ENCODE peak calls at places on chromosomes 11 and 22, in six cellular contexts. G is GM12878, S is H1, X is stomach, I is upper lobe of left lung, C is tibial nerve. U is an unnamed sample.

GRCh38 chr11:1237128-1237580 is 14.3 kb downstream of the MUC5B start:
- DNase-seq in X (peak; percentile 61), S (peak; percentile 26), C (no peak), I (no peak), G (no peak), U (no peak)

GRCh38 chr11:122253541-122254317 is 137.7 kb upstream of the BLID start:
- DNase-seq in G (no peak), C (no peak), I (no peak), X (no peak), S (no peak), U (no peak)

GRCh38 chr22:44365196-44365802 is 52.5 kb upstream of the SHISAL1 start:
- DNase-seq in X (no peak), I (no peak), G (no peak), S (no peak), C (no peak), U (no peak)

GRCh38 chr11:83521647-83522596 is 235.8 kb upstream of the CCDC90B start:
- DNase-seq in S (no peak), G (no peak), C (no peak), X (no peak), I (no peak), U (no peak)

GRCh38 chr11:63915961-63916836 is 765 bp downstream of the RCOR2 start:
- DNase-seq in S (peak; percentile 99), C (no peak), I (no peak), G (no peak), X (peak; percentile 37), U (no peak)

GRCh38 chr11:12251651-12252560 is 125.5 kb upstream of the PARVA start:
- DNase-seq in G (no peak), C (no peak), S (no peak), I (no peak), X (no peak), U (no peak)

GRCh38 chr11:66768088-66768521 is 39.1 kb upstream of the SPTBN2 start:
- DNase-seq in S (no peak), I (no peak), X (no peak), G (no peak), C (no peak), U (no peak)

GRCh38 chr22:35380537-35381423 is at the start of gene HMOX1:
- DNase-seq in G (no peak), X (peak; percentile 91), I (peak; percentile 97), C (peak; percentile 94), S (peak; percentile 82), U (peak; percentile 36)

GRCh38 chr11:17770917-17771316 is 36.3 kb downstream of the KCNC1 start:
- DNase-seq in I (no peak), G (no peak), X (no peak), S (no peak), C (no peak), U (no peak)

GRCh38 chr11:65473275-65473860 is 25.5 kb upstream of the MALAT1 start:
- DNase-seq in I (no peak), S (no peak), C (no peak), X (no peak), G (no peak), U (no peak)

GRCh38 chr11:65471410-65471762 is 27.5 kb upstream of the MALAT1 start:
- DNase-seq in C (no peak), S (peak; percentile 66), X (peak; percentile 84), I (peak; percentile 91), G (no peak), U (no peak)

GRCh38 chr11:65468874-65469333 is 29.9 kb upstream of the MALAT1 start:
- DNase-seq in S (peak; percentile 88), X (peak; percentile 93), G (no peak), I (peak; percentile 94), C (no peak), U (no peak)

GRCh38 chr11:65470433-65470832 is 28.4 kb upstream of the MALAT1 start:
- DNase-seq in G (no peak), S (no peak), I (no peak), X (no peak), C (no peak), U (no peak)
- H3K27ac ChIP-seq in G (no peak overlapping the region), S (no peak overlapping the region), I (peak overlapping the region; percentile 96), X (peak overlapping the region; percentile 99), C (peak overlapping the region; percentile 92), U (peak overlapping the region; percentile 93)

GRCh38 chr22:39446239-39446721 is 10.5 kb upstream of the MGAT3 start:
- DNase-seq in S (peak; percentile 69), G (peak; percentile 59), C (no peak), I (no peak), X (peak; percentile 68), U (no peak)
- TF ChIP-seq POLR2A in S (no peak), G (no peak), C (no peak), I (no peak), X (no peak), U (no peak)

GRCh38 chr22:47337161-47337621 is 574.7 kb downstream of the TBC1D22A start:
- DNase-seq in I (no peak), X (no peak), C (no peak), S (no peak), G (no peak), U (no peak)
- H3K27ac ChIP-seq in I (no peak overlapping the region), X (no peak overlapping the region), C (no peak overlapping the region), S (no peak overlapping the region), G (no peak overlapping the region), U (peak overlapping the region; percentile 32)

GRCh38 chr11:93733474-93733873 is 7.8 kb downstream of the TAF1D start:
- DNase-seq in C (no peak), X (no peak), I (no peak), S (no peak), G (no peak), U (no peak)

GRCh38 chr11:93732237-93732892 is 8.9 kb downstream of the TAF1D start:
- DNase-seq in G (no peak), I (no peak), C (no peak), X (no peak), S (no peak), U (no peak)

GRCh38 chr11:93736129-93736528 is 5.2 kb downstream of the TAF1D start:
- DNase-seq in X (no peak), C (no peak), S (no peak), I (no peak), G (no peak), U (no peak)

GRCh38 chr11:93735627-93736026 is 5.7 kb downstream of the TAF1D start:
- DNase-seq in G (no peak), S (no peak), I (no peak), X (no peak), C (no peak), U (no peak)

DNA sequence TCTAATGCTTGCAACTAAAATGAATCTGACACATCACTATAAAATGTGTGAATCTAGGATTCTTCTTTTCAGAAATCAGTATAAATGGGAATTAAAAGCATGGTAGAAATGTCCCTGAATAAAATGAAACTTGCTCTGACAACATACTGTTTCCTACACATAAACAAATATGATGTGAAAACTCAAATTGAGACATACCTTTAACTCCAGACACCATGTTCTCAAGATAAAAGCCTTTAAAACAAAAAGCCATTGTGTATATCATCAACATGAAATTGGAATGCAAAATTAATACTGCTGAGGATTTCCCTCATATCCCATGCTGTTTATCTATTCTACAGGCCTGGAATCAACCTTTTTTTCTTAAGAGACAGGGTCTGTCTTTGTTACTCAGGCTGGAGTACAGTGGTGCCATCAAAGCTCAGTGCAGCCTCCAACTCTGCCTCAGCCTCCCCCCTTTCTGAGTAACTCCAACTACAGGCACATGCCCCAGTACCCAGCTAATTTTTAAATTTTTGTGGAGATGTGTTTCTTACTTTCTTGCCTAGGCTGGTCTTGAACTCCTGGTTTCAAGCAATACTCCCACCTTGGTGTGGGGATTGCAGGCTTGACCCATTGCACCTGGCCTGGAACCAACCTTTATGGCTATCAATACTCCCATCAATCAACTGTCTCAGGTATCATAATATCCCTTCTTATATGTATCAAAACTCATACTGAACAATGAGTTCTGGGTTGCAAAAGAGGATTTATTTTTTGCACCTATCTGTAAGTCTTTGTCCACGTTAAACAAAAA is 6.7 kb downstream of the TAF1D start:
- DNase-seq in X (no peak), C (no peak), I (no peak), S (no peak), G (no peak), U (no peak)
- TF ChIP-seq POLR2A in X (no peak), C (no peak), I (no peak), S (peak; percentile 63), G (no peak), U (no peak)

DNA sequence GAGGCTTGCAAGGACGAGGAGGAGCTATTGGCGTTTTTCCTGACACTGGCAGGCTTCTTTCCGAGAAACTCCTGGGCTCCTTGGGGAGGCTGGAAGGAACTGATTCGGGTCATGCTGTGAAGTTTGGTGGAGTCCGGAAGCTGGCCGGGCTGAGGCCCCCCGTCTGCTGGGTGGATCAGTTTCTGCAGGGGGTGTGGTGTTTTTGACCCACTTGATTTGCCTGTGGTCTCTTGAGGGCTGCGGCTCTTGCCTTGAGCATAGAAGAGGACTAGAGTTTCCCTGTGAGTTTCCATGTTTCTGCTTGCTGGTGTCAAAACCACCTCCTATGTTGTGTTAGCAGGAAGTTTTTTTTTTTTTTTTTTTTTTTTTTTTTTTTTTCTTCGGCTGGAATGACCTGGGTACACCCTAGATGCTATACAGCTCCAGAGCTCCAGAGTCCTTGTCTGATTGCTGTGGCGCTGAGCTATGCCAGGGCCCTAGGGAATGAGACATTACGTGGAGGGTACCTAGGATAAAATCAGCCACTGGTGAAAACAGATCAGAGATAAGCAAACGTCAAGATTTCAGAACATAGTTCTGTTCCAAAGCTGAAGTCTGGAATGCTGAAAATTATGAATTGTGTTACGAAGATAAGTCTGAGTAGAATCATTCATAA is 728 bp downstream of the TBC1D22A start:
- DNase-seq in I (no peak), C (peak; percentile 38), S (no peak), G (no peak), X (no peak), U (no peak)
- H3K27ac ChIP-seq in I (peak overlapping the region; percentile 96), C (peak overlapping the region; percentile 95), S (peak overlapping the region; percentile 75), G (peak overlapping the region; percentile 91), X (peak overlapping the region; percentile 98), U (peak overlapping the region; percentile 95)

GRCh38 chr11:44860346-44860745 is 90.3 kb downstream of the TP53I11 start:
- DNase-seq in S (no peak), X (no peak), I (no peak), G (no peak), C (no peak), U (no peak)

GRCh38 chr11:44863231-44863630 is 87.5 kb downstream of the TP53I11 start:
- DNase-seq in C (no peak), S (no peak), I (no peak), X (no peak), G (no peak), U (no peak)

GRCh38 chr11:44862546-44863101 is 88.1 kb downstream of the TP53I11 start:
- DNase-seq in C (no peak), G (no peak), X (no peak), S (no peak), I (no peak), U (no peak)

GRCh38 chr11:44860967-44861828 is 89.5 kb downstream of the TP53I11 start:
- DNase-seq in I (no peak), G (no peak), S (no peak), C (no peak), X (no peak), U (no peak)

DNA sequence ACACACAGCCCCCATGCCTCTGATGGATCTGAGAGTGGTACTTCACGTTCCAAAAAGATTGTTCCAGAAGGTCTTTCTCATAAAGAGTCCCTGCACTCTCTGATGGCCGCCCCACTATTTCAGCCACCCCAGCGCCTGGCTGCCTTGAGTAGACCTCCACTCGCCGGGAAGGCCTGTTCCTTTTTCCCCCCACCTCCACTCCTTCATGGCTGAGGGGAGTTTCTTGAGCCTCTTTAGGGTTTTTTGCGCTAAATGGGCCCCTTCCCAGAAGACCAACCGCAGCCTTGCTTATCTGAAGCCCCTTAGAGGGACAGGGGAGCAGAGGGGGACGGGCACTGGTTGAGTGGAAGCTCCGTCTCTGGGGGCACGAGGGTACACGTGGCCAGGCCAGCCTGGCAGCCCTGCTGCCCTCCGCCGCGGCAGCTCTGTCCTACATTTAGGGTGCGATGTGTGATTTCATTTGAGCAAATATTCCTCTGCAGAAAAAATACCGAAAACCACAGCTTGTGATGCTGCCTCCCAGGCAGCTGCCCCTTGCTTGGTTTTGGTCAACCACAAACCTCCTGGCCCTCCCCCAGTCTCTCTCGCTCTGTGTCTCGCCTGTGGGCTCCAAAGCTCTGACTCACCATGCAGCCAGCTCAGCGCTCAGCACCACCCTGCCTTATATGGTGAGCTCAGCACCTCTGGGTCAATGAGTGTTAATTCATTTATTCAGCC is 88.7 kb downstream of the TP53I11 start:
- DNase-seq in C (peak; percentile 24), I (peak; percentile 52), X (peak; percentile 58), G (peak; percentile 86), S (no peak), U (no peak)
- TF ChIP-seq POLR2A in C (no peak), I (no peak), X (no peak), G (no peak), S (no peak), U (no peak)

U was measured in esophagus squamous epithelium.